ENCODE peak calls at places on chromosomes 6 and 20, in seven cellular contexts. N is stomach, G is lower lobe of right lung, M is endodermal cell, H is ovary, Y is GM12865, O is choroid plexus epithelial cell. C is an unnamed sample.

GRCh38 chr6:131382646-131383045 is 190.4 kb upstream of the ARG1 start:
- DNase-seq in Y (no peak), H (no peak), N (no peak), O (no peak), G (no peak), M (no peak), C (no peak)

GRCh38 chr20:43824699-43825402 is 89.8 kb upstream of the TOX2 start:
- DNase-seq in H (no peak), N (no peak), Y (peak; percentile 70), G (no peak), M (peak; percentile 59), O (peak; percentile 60), C (peak; percentile 13)

GRCh38 chr6:155491421-155491820 is 35.8 kb upstream of the NOX3 start:
- DNase-seq in N (no peak), H (no peak), O (no peak), M (no peak), Y (no peak), G (no peak), C (no peak)

GRCh38 chr6:45697605-45698004 is 318.1 kb downstream of the CLIC5 start:
- DNase-seq in O (peak; percentile 96), M (no peak), Y (peak; percentile 51), H (no peak), G (no peak), N (no peak), C (no peak)

GRCh38 chr6:18763086-18763485 is 375.9 kb downstream of the RNF144B start:
- DNase-seq in H (no peak), M (no peak), G (no peak), Y (no peak), O (no peak), N (no peak), C (no peak)

GRCh38 chr6:13392462-13392861 is 64.1 kb upstream of the TBC1D7 start:
- DNase-seq in O (no peak), Y (no peak), G (no peak), M (no peak), N (no peak), H (no peak), C (no peak)

GRCh38 chr6:97947841-97948240 is 664.8 kb upstream of the MMS22L start:
- DNase-seq in M (no peak), G (peak; percentile 46), H (no peak), O (peak; percentile 48), N (peak; percentile 71), Y (no peak), C (no peak)

GRCh38 chr6:11243861-11244260 is 11.4 kb upstream of the NEDD9 start:
- DNase-seq in M (peak; percentile 2), O (no peak), H (no peak), Y (no peak), N (no peak), G (no peak), C (no peak)

GRCh38 chr20:40741507-40742106 is 52.6 kb upstream of the MAFB start:
- DNase-seq in G (no peak), O (peak; percentile 77), M (peak; percentile 90), Y (peak; percentile 67), H (no peak), N (peak; percentile 67), C (no peak)

GRCh38 chr20:63377256-63378114 is 16.3 kb upstream of the CHRNA4 start:
- DNase-seq in N (no peak), Y (no peak), H (no peak), G (no peak), O (no peak), M (peak; percentile 71), C (no peak)

GRCh38 chr6:46053034-46053933 is 37.6 kb upstream of the CLIC5 start:
- DNase-seq in Y (no peak), G (no peak), H (no peak), O (peak; percentile 61), M (no peak), N (no peak), C (no peak)

GRCh38 chr6:136647363-136647763 is 97.1 kb upstream of the MAP7 start:
- DNase-seq in G (no peak), M (no peak), H (no peak), Y (peak; percentile 60), N (peak; percentile 41), O (peak; percentile 98), C (no peak)

GRCh38 chr6:18280084-18280483 is 15.8 kb upstream of the DEK start:
- DNase-seq in M (no peak), H (no peak), O (no peak), Y (no peak), G (no peak), N (no peak), C (no peak)

GRCh38 chr6:155274533-155274932 is 10.7 kb downstream of the CLDN20 start:
- DNase-seq in H (no peak), M (no peak), G (no peak), N (no peak), O (peak; percentile 37), Y (no peak), C (no peak)

GRCh38 chr6:112300888-112301287 is 46.2 kb upstream of the RFPL4B start:
- DNase-seq in G (no peak), H (no peak), M (no peak), O (no peak), Y (no peak), N (no peak), C (no peak)

GRCh38 chr20:59403261-59403961 is 103.0 kb downstream of the EDN3 start:
- DNase-seq in N (peak; percentile 53), O (no peak), G (peak; percentile 55), Y (peak; percentile 13), H (peak; percentile 71), M (peak; percentile 94), C (peak; percentile 73)

GRCh38 chr20:9884061-9884460 is 45.2 kb upstream of the PAK5 start:
- DNase-seq in N (no peak), G (no peak), O (peak; percentile 1), Y (no peak), M (peak; percentile 54), H (no peak), C (no peak)

GRCh38 chr20:830011-830521 is 3.4 kb upstream of the FAM110A start:
- DNase-seq in G (no peak), N (no peak), H (no peak), M (no peak), O (no peak), Y (no peak), C (peak; percentile 27)

GRCh38 chr6:163872335-163872734 is 457.8 kb downstream of the QKI start:
- DNase-seq in G (no peak), N (no peak), H (no peak), O (peak; percentile 94), M (no peak), Y (no peak), C (no peak)

GRCh38 chr6:138346302-138347195 is 31.2 kb upstream of the SMIM28 start:
- DNase-seq in N (no peak), Y (no peak), M (no peak), O (peak; percentile 74), G (no peak), H (no peak), C (no peak)

DNA sequence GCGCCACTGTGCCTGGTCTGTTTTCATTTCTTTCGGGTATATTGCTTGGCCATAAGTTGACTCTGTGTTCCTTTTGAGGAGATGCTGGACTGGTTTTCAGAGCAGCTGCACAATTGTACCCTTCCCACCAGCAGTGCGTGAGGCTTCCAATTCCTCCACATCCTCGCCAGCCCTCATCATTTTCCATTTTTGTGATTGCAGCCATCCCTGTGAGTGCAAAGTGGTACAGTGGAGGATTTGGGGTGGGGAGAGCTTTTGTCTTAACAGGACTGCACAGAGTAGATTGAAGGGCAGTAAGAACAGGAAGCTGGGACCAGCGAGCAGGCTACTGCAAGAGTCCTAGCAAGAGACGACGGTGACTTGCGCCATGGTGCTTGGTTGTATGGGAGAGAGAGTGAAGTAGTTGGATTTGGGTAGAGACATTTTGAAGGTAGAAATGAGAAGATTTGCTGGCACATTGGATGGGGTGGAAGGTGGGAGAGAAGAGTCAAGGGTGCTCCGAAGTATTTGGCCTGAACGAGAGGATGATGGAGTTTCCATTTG is 18.3 kb downstream of the BCAS4 start:
- DNase-seq in N (no peak), O (no peak), H (no peak), G (no peak), M (no peak), Y (peak; percentile 60), C (no peak)
- TF ChIP-seq CTCF in N (no peak), O (no peak), H (no peak), G (no peak), M (no peak), Y (no peak), C (no peak)

DNA sequence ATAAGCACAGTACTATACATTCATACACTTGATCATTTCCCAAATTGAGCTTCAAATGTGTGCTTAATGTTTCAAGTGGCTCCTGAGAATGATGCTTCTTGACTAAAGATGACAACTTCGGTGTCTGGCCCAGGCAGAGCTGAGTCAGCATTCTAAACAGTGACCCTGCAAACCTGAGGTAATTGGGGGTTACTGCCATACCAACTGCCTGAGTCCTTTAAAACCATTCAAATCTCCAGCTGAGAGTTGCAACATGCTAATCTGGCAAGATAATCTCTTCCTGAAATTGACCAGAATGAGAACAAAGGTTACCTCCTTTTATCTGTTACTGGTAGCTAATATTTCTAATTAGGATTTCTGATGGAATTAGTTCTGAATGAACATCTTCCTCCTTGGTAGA is 8.2 kb downstream of the BACH2 start:
- DNase-seq in N (no peak), G (no peak), H (no peak), Y (no peak), M (no peak), O (peak; percentile 50), C (no peak)
- H3K4me3 ChIP-seq in N (no peak overlapping the region), G (no peak overlapping the region), H (no peak overlapping the region), Y (no peak overlapping the region), M (peak overlapping the region; percentile 10), O (no peak overlapping the region), C (no peak overlapping the region)

GRCh38 chr20:57617079-57617795 is 3.0 kb downstream of the ZBP1 start:
- DNase-seq in M (no peak), Y (no peak), G (no peak), H (no peak), O (no peak), N (no peak), C (no peak)
- TF ChIP-seq CTCF in M (no peak), Y (no peak), G (no peak), H (no peak), O (no peak), N (no peak), C (no peak)

DNA sequence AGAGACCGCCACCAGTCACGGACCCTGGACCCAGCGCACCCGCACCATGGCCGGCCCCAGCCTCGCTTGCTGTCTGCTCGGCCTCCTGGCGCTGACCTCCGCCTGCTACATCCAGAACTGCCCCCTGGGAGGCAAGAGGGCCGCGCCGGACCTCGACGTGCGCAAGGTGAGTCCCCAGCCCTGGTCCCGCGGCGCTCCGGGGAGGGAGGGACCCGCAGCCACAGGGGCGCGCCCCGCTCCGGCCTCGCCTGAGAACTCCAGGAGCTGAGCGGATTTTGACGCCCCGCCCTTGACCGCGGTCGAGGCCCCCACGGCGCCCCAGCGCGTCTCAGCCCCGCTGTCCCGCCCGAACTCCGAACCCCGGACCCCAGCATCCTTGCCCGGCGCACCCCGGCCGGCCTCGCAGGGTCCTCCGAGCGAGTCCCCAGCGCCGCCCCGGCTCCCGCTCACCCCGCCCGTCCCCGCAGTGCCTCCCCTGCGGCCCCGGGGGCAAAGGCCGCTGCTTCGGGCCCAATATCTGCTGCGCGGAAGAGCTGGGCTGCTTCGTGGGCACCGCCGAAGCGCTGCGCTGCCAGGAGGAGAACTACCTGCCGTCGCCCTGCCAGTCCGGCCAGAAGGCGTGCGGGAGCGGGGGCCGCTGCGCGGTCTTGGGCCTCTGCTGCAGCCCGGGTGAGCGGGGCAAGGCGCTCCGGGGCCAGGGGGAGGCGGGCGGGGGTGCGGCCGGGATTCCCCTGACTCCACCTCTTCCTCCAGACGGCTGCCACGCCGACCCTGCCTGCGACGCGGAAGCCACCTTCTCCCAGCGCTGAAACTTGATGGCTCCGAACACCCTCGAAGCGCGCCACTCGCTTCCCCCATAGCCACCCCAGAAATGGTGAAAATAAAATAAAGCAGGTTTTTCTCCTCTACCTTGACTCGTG is at the start of gene OXT:
- DNase-seq in G (peak; percentile 65), Y (no peak), O (no peak), H (no peak), M (peak; percentile 82), N (no peak), C (peak; percentile 70)
- H3K4me3 ChIP-seq in G (peak within 1 kb of the TSS; percentile 59), Y (no peak within 1 kb of the TSS), O (peak within 1 kb of the TSS; percentile 39), H (peak within 1 kb of the TSS; percentile 35), M (no peak within 1 kb of the TSS), N (peak within 1 kb of the TSS; percentile 48), C (peak within 1 kb of the TSS; percentile 45)

GRCh38 chr6:14584450-14584849 is 466.9 kb downstream of the CD83 start:
- DNase-seq in O (peak; percentile 39), G (no peak), H (no peak), Y (no peak), M (no peak), N (peak; percentile 29), C (no peak)
- TF ChIP-seq CTCF in O (peak; percentile 41), G (no peak), H (no peak), Y (no peak), M (no peak), N (peak; percentile 9), C (peak; percentile 19)